ENCODE peak calls at places on chromosomes 2 and 18, in five cellular contexts. X is epithelial cell of esophagus, D is left ventricle myocardium inferior, P is PC-3, H is AG08395. Q is an unnamed sample.

GRCh38 chr2:10012963-10013461 is 30.3 kb upstream of the KLF11 start:
- DNase-seq in X (no peak), D (no peak), P (no peak), H (no peak), Q (peak; percentile 57)

GRCh38 chr2:126656311-126657145 is 570 bp downstream of the GYPC start:
- DNase-seq in X (no peak), D (peak; percentile 58), P (no peak), H (peak; percentile 43), Q (peak; percentile 50)

GRCh38 chr18:62996552-62996951 is 281.2 kb downstream of the PHLPP1 start:
- DNase-seq in X (no peak), D (no peak), P (no peak), H (no peak), Q (no peak)

GRCh38 chr2:213232649-213233437 is 51.4 kb upstream of the SPAG16 start:
- DNase-seq in X (no peak), D (no peak), P (no peak), H (peak; percentile 10), Q (no peak)

GRCh38 chr2:10407841-10408648 is 40.1 kb downstream of the ODC1 start:
- DNase-seq in X (peak; percentile 96), D (no peak), P (peak; percentile 96), H (peak; percentile 61), Q (peak; percentile 78)

GRCh38 chr2:240259201-240259923 is 118.9 kb upstream of the OTOS start:
- DNase-seq in X (no peak), D (peak; percentile 81), P (no peak), H (no peak), Q (no peak)

GRCh38 chr18:4068552-4069158 is 386.5 kb downstream of the DLGAP1 start:
- DNase-seq in X (peak; percentile 69), D (no peak), P (peak; percentile 62), H (peak; percentile 59), Q (no peak)

GRCh38 chr2:122027510-122028217 is 272.2 kb downstream of the TSN start:
- DNase-seq in X (no peak), D (no peak), P (no peak), H (no peak), Q (no peak)

GRCh38 chr2:54704238-54704637 is 19.2 kb upstream of the EML6 start:
- DNase-seq in X (no peak), D (no peak), P (no peak), H (no peak), Q (no peak)

GRCh38 chr2:224971214-224971613 is 71.1 kb downstream of the DOCK10 start:
- DNase-seq in X (peak; percentile 84), D (no peak), P (peak; percentile 69), H (no peak), Q (no peak)

GRCh38 chr18:47260924-47261701 is 9.7 kb upstream of the SKOR2 start:
- DNase-seq in X (no peak), D (no peak), P (no peak), H (no peak), Q (no peak)